ENCODE peak calls at places on chromosomes 11 and 22, in six cellular contexts. T, C, F, E, M and D are unnamed samples. For H3K4me1, the result is how much of the 10 kb centered on the place peaks cover.

GRCh38 chr11:28757725-28758515 is 649.7 kb downstream of the METTL15 start:
- DNase-seq in T (no peak), C (no peak), F (no peak), E (no peak), M (no peak), D (no peak)

GRCh38 chr22:44337658-44338004 is 24.9 kb upstream of the SHISAL1 start:
- DNase-seq in T (peak), C (no peak), F (peak), E (peak), M (no peak), D (peak)

GRCh38 chr11:74449369-74449931 is 17.9 kb downstream of the KCNE3 start:
- DNase-seq in T (peak), C (no peak), F (peak), E (peak), M (no peak), D (peak)

GRCh38 chr11:115920841-115921480 is 416.7 kb upstream of the CADM1 start:
- DNase-seq in T (peak), C (no peak), F (no peak), E (no peak), M (no peak), D (no peak)

GRCh38 chr11:14312736-14313438 is 46.1 kb downstream of the RRAS2 start:
- DNase-seq in T (no peak), C (no peak), F (no peak), E (no peak), M (no peak), D (no peak)

GRCh38 chr11:74570266-74571061 is 21.9 kb upstream of the POLD3 start:
- DNase-seq in T (peak), C (no peak), F (no peak), E (peak), M (no peak), D (peak)

GRCh38 chr11:68677432-68677831 is 6.9 kb upstream of the GAL start:
- DNase-seq in T (no peak), C (peak), F (peak), E (peak), M (no peak), D (no peak)

GRCh38 chr22:32482708-32483107 is 8.1 kb downstream of the FBXO7 start:
- DNase-seq in T (no peak), C (no peak), F (no peak), E (peak), M (no peak), D (no peak)

GRCh38 chr22:50530280-50530856 is 556 bp upstream of the TYMP start:
- DNase-seq in T (peak), C (peak), F (peak), E (peak), M (no peak), D (peak)

GRCh38 chr11:125871391-125872137 is 15.9 kb upstream of the HYLS1 start:
- DNase-seq in T (peak), C (no peak), F (no peak), E (peak), M (no peak), D (no peak)

DNA sequence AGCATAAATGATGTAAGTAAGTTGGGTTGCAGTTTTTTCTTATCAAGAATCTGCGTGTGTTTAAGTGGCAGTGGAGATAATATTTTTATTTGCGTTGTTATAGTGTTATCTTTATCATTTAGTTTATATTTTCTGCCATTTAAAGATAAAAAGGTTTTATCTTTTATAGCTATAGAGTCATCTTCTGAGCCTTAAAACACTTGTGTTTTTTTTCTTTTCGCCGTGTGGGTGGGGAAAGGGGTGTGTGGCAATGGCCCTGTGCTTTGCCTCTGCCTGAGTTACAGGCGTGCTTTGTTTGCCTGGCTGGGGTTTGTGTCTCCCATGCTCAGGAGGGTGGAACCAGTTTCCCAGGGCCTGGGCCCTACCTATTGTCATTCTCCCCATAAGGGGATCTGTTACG is 16.2 kb downstream of the ARHGEF12 start:
- DNase-seq in T (no peak), C (no peak), F (no peak), E (no peak), M (no peak), D (peak)
- H3K4me1 ChIP-seq in T (under half), C (under half), F (under half), E (under half), M (under half), D (half or more)

GRCh38 chr11:90168571-90168970 is 34.1 kb downstream of the NAALAD2 start:
- DNase-seq in T (no peak), C (no peak), F (no peak), E (no peak), M (no peak), D (no peak)
- H3K4me1 ChIP-seq in T (under half), C (under half), F (under half), E (under half), M (under half), D (under half)

GRCh38 chr11:65792456-65792855 is 5.6 kb downstream of the OVOL1 start:
- DNase-seq in T (no peak), C (no peak), F (no peak), E (no peak), M (no peak), D (no peak)
- H3K4me1 ChIP-seq in T (under half), C (under half), F (under half), E (under half), M (under half), D (half or more)

DNA sequence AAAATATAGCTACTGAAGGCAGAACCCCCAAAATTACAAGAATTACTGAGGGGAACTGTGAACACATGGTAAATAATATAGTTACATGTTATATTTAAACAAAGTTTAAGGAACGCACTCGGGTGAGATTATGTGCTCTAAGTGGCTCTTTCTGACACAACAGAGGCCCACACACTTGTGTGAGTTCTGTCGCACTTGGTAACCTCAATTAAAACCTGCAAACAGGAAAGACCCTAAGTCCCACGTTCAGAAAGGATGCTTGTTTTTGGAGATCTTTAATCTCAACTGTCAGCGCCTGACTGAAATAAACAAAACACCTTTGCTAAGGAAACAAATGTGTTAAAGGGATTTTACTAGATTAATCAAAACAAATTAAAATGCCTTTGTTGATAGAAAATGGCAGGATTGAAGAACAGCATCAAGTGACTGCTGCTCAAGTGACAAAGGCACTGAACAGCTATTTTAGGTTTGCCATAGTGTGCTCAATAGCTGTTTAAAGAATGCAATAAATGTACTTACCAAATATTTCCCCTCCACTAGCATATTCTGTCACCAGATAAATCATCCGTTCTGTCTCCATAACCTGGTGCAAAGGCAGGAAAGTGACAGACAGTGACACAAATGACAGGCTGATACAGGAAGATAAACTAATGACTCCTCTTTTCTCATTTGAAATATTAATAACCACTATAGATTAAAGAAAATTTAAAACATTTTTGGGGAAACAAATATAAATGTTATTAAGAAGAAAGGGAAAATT is 116.3 kb upstream of the APOA1 start:
- DNase-seq in T (no peak), C (no peak), F (no peak), E (no peak), M (no peak), D (no peak)
- H3K4me1 ChIP-seq in T (under half), C (under half), F (under half), E (under half), M (under half), D (under half)

GRCh38 chr11:65445101-65445603 is 22.6 kb downstream of the NEAT1 start:
- DNase-seq in T (no peak), C (no peak), F (no peak), E (peak), M (no peak), D (no peak)
- H3K4me1 ChIP-seq in T (under half), C (under half), F (under half), E (under half), M (under half), D (under half)

GRCh38 chr11:57779275-57779674 is 17.7 kb downstream of the CTNND1 start:
- DNase-seq in T (peak), C (no peak), F (no peak), E (no peak), M (no peak), D (no peak)
- H3K4me1 ChIP-seq in T (half or more), C (half or more), F (half or more), E (half or more), M (under half), D (half or more)